ENCODE peak calls at places on chromosomes 1 and 21, in five cellular contexts. J is K562, P is IMR-90, V is AG04449, Z is heart left ventricle. M is an unnamed sample.

GRCh38 chr1:8061673-8062386 is 35.7 kb upstream of the ERRFI1 start:
- DNase-seq in V (no peak), J (peak), P (peak), Z (no peak), M (no peak)

GRCh38 chr1:235329139-235329808 is 904 bp downstream of the GGPS1 start:
- DNase-seq in Z (no peak), V (no peak), P (peak), J (peak), M (peak)

GRCh38 chr1:156910309-156910782 is 10.1 kb upstream of the LRRC71 start:
- DNase-seq in J (peak), V (no peak), Z (peak), P (no peak), M (peak)

GRCh38 chr1:206751891-206752290 is 18.7 kb upstream of the IL19 start:
- DNase-seq in J (no peak), Z (no peak), P (no peak), V (no peak), M (no peak)

GRCh38 chr1:100074604-100075395 is 57.9 kb downstream of the SASS6 start:
- DNase-seq in P (no peak), Z (no peak), J (no peak), V (no peak), M (no peak)

GRCh38 chr1:217018648-217019047 is 295.4 kb upstream of the ESRRG start:
- DNase-seq in Z (no peak), P (no peak), J (no peak), V (no peak), M (no peak)

GRCh38 chr1:100147875-100148274 is 14.9 kb downstream of the TRMT13 start:
- DNase-seq in V (no peak), J (no peak), Z (no peak), P (no peak), M (no peak)

GRCh38 chr1:116268211-116268610 is 104.8 kb upstream of the ATP1A1 start:
- DNase-seq in Z (no peak), V (no peak), P (no peak), J (no peak), M (peak)

GRCh38 chr1:3483801-3484444 is 29.5 kb downstream of the ARHGEF16 start:
- DNase-seq in J (peak), V (no peak), Z (no peak), P (no peak), M (peak)

GRCh38 chr21:45607021-45607921 is 36.3 kb upstream of the PCBP3 start:
- DNase-seq in Z (no peak), V (no peak), P (peak), J (no peak), M (no peak)

GRCh38 chr1:90402893-90403849 is 313.9 kb downstream of the BARHL2 start:
- DNase-seq in Z (no peak), V (peak), P (peak), J (no peak), M (peak)

GRCh38 chr1:12345350-12346217 is 115.8 kb downstream of the VPS13D start:
- DNase-seq in J (no peak), Z (no peak), P (no peak), V (no peak), M (no peak)

GRCh38 chr21:35697321-35697808 is 363.0 kb downstream of the SETD4 start:
- DNase-seq in Z (peak), V (no peak), P (peak), J (no peak), M (peak)

GRCh38 chr1:59919742-59920141 is 6.8 kb downstream of the CYP2J2 start:
- DNase-seq in V (no peak), P (no peak), J (no peak), Z (no peak), M (no peak)

GRCh38 chr1:15714438-15715136 is 21.5 kb upstream of the SLC25A34 start:
- DNase-seq in J (no peak), Z (no peak), V (no peak), P (peak), M (no peak)

GRCh38 chr1:107365874-107366273 is 225.0 kb downstream of the NTNG1 start:
- DNase-seq in V (no peak), J (no peak), Z (no peak), P (no peak), M (no peak)

GRCh38 chr1:241521718-241522117 is 2.2 kb upstream of the FH start:
- DNase-seq in J (no peak), Z (no peak), V (no peak), P (no peak), M (no peak)

GRCh38 chr1:107704911-107705310 is 260.1 kb downstream of the VAV3 start:
- DNase-seq in J (no peak), Z (no peak), P (peak), V (peak), M (no peak)

GRCh38 chr1:24748191-24749121 is 3.2 kb downstream of the CLIC4 start:
- DNase-seq in V (no peak), P (no peak), Z (no peak), J (no peak), M (no peak)

GRCh38 chr21:22490044-22490443 is 1491.8 kb downstream of the NCAM2 start:
- DNase-seq in Z (no peak), P (no peak), J (no peak), V (no peak), M (no peak)

GRCh38 chr1:236868625-236869467 is 73.8 kb downstream of the MTR start:
- DNase-seq in V (no peak), J (peak), Z (no peak), P (peak), M (peak)

GRCh38 chr1:159560599-159560998 is 24.8 kb upstream of the OR10J5 start:
- DNase-seq in Z (no peak), J (no peak), V (no peak), P (no peak), M (no peak)

GRCh38 chr1:31745898-31746668 is 18.1 kb downstream of the ADGRB2 start:
- DNase-seq in P (no peak), V (no peak), J (no peak), Z (no peak), M (no peak)
- TF ChIP-seq CTCF in P (no peak), V (no peak), J (no peak), Z (no peak), M (no peak)

DNA sequence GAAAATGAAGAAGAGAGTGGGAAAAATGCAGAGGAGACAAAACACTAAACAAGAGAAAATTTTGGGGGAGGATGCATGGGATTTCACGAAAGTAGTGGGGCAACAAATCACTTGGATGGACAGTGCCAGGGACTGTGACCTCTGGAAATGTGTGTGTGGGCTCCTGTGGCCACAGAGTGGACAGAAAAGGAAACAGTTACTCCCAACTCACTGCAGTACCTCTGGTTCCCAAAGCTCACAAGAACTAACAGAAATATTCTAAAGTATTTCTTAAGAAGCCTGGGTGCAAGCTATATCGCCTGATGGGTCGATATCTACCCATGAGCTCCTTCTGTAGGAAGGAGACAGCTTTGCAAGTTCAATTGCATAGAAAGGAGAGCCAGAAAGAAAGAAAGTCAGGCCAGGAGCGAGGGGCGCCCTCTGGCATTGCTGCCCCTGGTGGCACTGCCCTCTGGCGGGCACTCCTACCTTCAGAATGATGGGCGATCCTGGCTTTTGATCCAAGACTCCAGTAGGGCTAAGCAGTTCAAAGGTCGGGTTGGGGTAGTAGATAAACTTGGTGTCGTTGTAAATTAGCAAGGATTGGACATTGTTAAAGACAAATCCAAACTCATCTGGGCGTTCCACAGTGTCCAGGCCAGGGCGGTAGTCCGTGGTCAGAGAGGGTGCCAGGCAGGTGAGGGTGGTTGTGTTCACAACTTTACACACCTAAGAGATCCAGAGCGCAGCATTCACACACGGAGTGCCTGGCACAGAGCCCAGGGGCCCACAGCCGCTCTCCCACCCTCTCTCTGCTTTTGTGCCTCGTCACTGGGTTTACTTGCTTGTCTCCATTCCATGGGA is 134.7 kb upstream of the CD34 start:
- DNase-seq in J (no peak), V (no peak), P (no peak), Z (no peak), M (peak)
- TF ChIP-seq CTCF in J (peak), V (no peak), P (no peak), Z (no peak), M (peak)

GRCh38 chr1:232628335-232629214 is 1.4 kb downstream of the SIPA1L2 start:
- DNase-seq in Z (no peak), P (peak), V (no peak), J (no peak), M (no peak)

GRCh38 chr1:232629250-232630046 is 485 bp downstream of the SIPA1L2 start:
- DNase-seq in V (no peak), P (no peak), Z (peak), J (no peak), M (peak)

GRCh38 chr1:232630047-232630893 is at the start of gene SIPA1L2:
- DNase-seq in V (peak), Z (peak), J (peak), P (peak), M (peak)

GRCh38 chr1:232627645-232628334 is 2.1 kb downstream of the SIPA1L2 start:
- DNase-seq in V (no peak), Z (no peak), P (peak), J (peak), M (peak)

DNA sequence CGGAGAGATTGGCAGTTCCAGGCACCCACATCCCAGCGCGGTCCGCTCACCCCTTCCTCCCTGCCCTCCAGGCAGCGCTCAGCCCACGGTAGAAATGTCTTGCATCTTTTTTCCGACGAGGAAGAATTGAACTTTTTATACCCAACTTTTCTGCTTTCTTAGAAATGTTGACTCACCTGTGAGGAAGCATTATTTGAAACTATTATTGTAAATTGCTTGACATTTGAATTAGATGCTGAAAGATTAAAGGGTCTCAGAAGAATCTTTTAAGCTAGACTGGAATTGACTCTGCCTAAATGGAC is 912 bp upstream of the SIPA1L2 start:
- DNase-seq in P (no peak), J (no peak), Z (no peak), V (no peak), M (no peak)
- TF ChIP-seq CTCF in P (no peak), J (no peak), Z (no peak), V (no peak), M (no peak)

GRCh38 chr1:56188216-56188615 is 391.1 kb downstream of the PLPP3 start:
- DNase-seq in J (no peak), P (no peak), V (no peak), Z (no peak), M (no peak)

GRCh38 chr1:56190975-56191768 is 388.2 kb downstream of the PLPP3 start:
- DNase-seq in V (no peak), P (peak), Z (no peak), J (no peak), M (no peak)

GRCh38 chr1:56189454-56189853 is 389.9 kb downstream of the PLPP3 start:
- DNase-seq in J (no peak), V (no peak), P (no peak), Z (no peak), M (no peak)

GRCh38 chr1:56188855-56189254 is 390.5 kb downstream of the PLPP3 start:
- DNase-seq in V (no peak), Z (no peak), J (no peak), P (no peak), M (no peak)

DNA sequence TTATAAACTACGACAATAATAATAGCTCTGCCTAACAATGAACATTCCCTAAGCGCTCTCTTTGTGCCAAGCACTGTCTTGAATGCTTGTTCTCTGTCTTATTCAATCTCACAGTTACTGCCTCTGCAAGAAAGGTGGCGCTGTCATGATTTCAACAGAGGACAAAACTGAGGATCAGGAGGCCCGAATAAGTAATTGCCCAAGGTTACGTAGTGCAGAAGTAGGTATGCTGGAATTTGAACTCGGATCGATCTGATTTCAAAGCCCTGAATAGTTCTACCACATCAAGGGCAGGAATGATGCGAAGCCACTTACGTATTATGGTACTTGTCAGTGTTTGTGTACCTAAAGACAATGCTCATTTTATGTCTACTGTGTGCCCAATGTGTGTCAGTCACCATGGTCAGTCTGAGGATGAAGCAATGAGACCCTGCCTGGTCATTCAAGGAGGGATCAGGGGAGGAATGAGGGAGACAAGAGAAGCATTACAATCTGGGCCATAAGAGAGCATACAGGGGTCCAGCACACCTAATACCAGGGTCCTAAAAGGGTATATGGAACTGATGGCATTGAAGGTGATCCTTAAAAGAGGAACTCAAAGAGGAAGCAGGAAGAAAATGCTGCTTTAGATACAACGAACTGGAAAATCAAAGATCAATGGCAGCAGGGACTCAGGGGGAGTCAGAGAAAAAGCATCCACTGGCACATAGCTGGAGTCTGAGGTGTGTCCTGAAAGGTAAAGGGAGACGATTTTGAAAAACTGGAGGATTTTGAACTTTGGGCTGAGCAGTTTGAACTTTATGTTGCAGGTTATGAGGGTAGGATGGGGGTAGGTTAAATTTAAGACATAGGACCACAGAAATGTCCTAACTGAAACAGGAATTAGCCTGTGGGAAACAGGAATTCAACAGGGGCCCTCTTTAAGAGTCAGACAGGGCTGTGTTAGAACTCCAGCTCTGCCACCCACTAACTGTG is 389.1 kb downstream of the PLPP3 start:
- DNase-seq in V (no peak), P (no peak), J (no peak), Z (no peak), M (peak)
- TF ChIP-seq CTCF in V (peak), P (peak), J (peak), Z (peak), M (no peak)

GRCh38 chr1:118986839-118987430 is 1.2 kb downstream of the TBX15 start:
- DNase-seq in V (no peak), P (no peak), Z (no peak), J (no peak), M (no peak)

GRCh38 chr1:118989006-118989736 is 1.0 kb upstream of the TBX15 start:
- DNase-seq in V (no peak), Z (no peak), J (no peak), P (no peak), M (no peak)

GRCh38 chr1:118987431-118988185 is 535 bp downstream of the TBX15 start:
- DNase-seq in P (no peak), J (no peak), V (no peak), Z (no peak), M (no peak)

GRCh38 chr1:118989878-118990378 is 1.8 kb upstream of the TBX15 start:
- DNase-seq in Z (no peak), J (no peak), P (no peak), V (no peak), M (no peak)

DNA sequence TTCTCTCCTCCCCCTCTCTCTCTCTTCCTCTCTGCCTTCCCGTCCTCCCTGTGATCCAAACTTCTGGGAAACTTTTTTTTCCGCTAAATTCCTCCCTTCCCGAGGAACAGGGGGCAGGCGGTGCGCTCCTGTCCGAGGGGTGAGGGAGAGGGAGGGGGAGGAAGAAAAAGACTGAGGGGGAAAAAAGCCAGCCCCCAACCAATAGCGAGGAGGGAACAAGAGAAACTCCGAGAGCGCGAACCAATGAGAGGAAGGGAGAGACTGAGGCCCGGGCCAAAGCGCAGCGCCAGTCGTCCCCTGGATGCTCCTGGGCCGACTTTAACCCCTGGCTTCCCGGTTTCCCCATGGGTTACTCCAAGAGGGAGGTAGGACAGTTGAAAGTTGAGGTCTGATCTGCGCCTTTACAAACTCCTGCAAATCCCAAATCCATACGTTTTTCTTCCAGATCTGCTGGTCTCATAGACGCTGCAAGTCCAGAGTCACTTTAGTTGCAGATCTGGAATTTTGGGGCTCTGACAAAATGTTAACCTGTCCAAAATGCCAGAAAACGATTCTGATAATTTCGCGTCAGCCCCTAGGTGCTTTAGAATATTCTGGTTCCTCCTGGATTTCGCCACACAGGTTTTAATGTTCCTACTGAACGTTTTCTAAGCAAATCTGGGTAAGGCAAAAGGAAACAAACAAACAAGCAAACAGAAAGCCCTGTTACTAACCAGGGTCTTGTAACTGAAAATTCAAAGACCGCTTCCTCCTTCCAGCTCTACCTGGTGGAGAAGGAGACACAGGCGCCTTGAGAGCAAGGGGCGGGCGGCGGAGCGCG is at the start of gene TBX15:
- DNase-seq in J (no peak), P (no peak), Z (no peak), V (no peak), M (no peak)
- TF ChIP-seq CTCF in J (no peak), P (no peak), Z (no peak), V (no peak), M (no peak)

DNA sequence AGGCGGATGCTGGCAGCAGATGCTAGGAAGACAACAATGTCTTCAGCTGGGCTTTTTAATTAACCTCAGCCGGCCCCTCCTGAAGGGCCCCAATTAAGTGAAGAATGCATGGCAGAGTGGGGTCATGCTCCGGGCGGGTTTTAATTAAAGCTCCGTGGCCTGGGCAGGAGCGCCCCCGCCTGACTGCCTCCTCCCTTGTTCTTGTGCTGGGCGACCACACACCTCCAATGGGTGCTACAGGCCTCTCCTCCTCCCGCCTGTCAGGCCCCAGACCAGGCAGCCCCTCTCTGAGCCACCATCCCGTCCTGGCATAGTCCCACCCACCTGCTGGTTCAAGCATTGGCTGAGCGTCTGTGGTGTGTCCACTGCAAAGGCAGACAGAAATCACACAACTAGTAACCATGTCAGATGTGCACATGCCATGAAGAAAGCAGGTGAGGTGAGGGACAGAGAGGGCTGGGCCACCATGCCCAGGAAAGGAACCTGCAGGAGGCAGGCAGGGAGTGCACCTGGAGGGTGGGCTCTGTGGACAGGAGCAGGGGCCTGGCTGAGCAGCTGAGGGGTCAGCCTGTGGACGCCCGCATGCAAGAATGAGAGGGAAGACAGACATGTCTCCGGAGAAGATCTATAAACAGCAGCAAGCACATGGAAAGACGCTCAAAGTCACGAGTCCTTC is 8.5 kb upstream of the ARF1 start:
- DNase-seq in V (no peak), J (peak), Z (no peak), P (no peak), M (peak)
- TF ChIP-seq CTCF in V (no peak), J (peak), Z (peak), P (peak), M (no peak)